ENCODE peak calls at places on chromosome 17, in ten cellular contexts. U is A549, Q is heart left ventricle, S is vagina, K is neural progenitor cell, P is AG04450, A is pancreas, M is colonic mucosa, F is fibroblast of mammary gland, R is kidney epithelial cell. J is an unnamed sample.

GRCh38 chr17:62950067-62950466 is 16.0 kb upstream of the TANC2 start:
- DNase-seq in K (no peak), R (no peak), U (no peak), A (peak; percentile 35), F (peak; percentile 85), Q (no peak), S (no peak), M (peak; percentile 92), P (no peak), J (peak; percentile 87)

GRCh38 chr17:31550389-31551056 is 159.0 kb downstream of the RAB11FIP4 start:
- DNase-seq in Q (no peak), U (no peak), P (no peak), A (peak; percentile 54), K (no peak), S (no peak), R (no peak), F (peak; percentile 31), M (peak; percentile 58), J (no peak)

GRCh38 chr17:57895382-57896060 is 45.7 kb upstream of the MRPS23 start:
- DNase-seq in Q (peak; percentile 42), F (no peak), S (no peak), M (no peak), A (peak; percentile 76), U (no peak), P (no peak), K (no peak), R (no peak), J (no peak)

GRCh38 chr17:47878203-47879027 is 17.6 kb upstream of the SP2 start:
- DNase-seq in U (no peak), A (no peak), R (no peak), M (no peak), P (no peak), F (no peak), K (no peak), S (no peak), Q (peak; percentile 21), J (no peak)

GRCh38 chr17:45036696-45037095 is 14.7 kb downstream of the DCAKD start:
- DNase-seq in Q (no peak), F (no peak), U (no peak), P (no peak), K (no peak), S (no peak), M (peak; percentile 65), A (no peak), R (no peak), J (peak; percentile 51)

GRCh38 chr17:6927290-6927844 is 68.5 kb upstream of the ALOX12 start:
- DNase-seq in Q (no peak), R (no peak), M (no peak), U (no peak), S (no peak), F (peak; percentile 85), P (peak; percentile 6), A (no peak), K (no peak), J (no peak)

GRCh38 chr17:75808905-75809621 is 24.5 kb downstream of the UNK start:
- DNase-seq in M (no peak), K (no peak), F (peak; percentile 93), A (peak; percentile 32), R (no peak), U (no peak), S (no peak), P (no peak), Q (no peak), J (no peak)

GRCh38 chr17:67544364-67544763 is 167.3 kb downstream of the PITPNC1 start:
- DNase-seq in U (no peak), S (no peak), M (no peak), A (no peak), F (no peak), Q (no peak), R (no peak), P (no peak), K (no peak), J (no peak)

GRCh38 chr17:64765191-64765889 is 103.2 kb upstream of the SMURF2 start:
- DNase-seq in F (no peak), U (no peak), M (no peak), K (no peak), S (no peak), A (no peak), P (no peak), R (no peak), Q (no peak), J (no peak)

GRCh38 chr17:17783825-17784598 is 52.8 kb downstream of the SREBF1 start:
- DNase-seq in Q (peak; percentile 82), F (peak; percentile 40), S (no peak), P (no peak), R (no peak), U (no peak), A (no peak), K (peak; percentile 92), M (peak; percentile 50), J (peak; percentile 59)

GRCh38 chr17:7001562-7001961 is 5.7 kb downstream of the ALOX12 start:
- DNase-seq in K (peak; percentile 52), R (no peak), S (no peak), P (no peak), F (peak; percentile 36), Q (no peak), M (no peak), A (no peak), U (no peak), J (no peak)

GRCh38 chr17:57518587-57519118 is 226.4 kb downstream of the CCDC182 start:
- DNase-seq in P (no peak), U (no peak), F (no peak), R (no peak), Q (no peak), A (no peak), M (no peak), S (no peak), K (peak; percentile 44), J (no peak)

GRCh38 chr17:67594115-67594878 is 123.4 kb upstream of the NOL11 start:
- DNase-seq in P (no peak), U (no peak), M (no peak), K (no peak), F (no peak), Q (no peak), A (no peak), S (no peak), R (no peak), J (peak; percentile 33)

GRCh38 chr17:7575959-7576358 is 3.5 kb upstream of the CD68 start:
- DNase-seq in M (no peak), Q (no peak), K (no peak), P (no peak), R (no peak), A (no peak), U (no peak), S (no peak), F (no peak), J (no peak)

GRCh38 chr17:65243838-65244237 is 106.7 kb downstream of the RGS9 start:
- DNase-seq in Q (no peak), K (peak; percentile 78), M (no peak), S (no peak), F (peak; percentile 62), R (no peak), A (no peak), P (no peak), U (no peak), J (no peak)

GRCh38 chr17:4708436-4708835 is 2.0 kb upstream of the ARRB2 start:
- DNase-seq in M (no peak), U (no peak), Q (no peak), A (no peak), K (peak; percentile 36), F (no peak), S (no peak), P (no peak), R (no peak), J (no peak)

GRCh38 chr17:38691154-38691553 is 13.9 kb upstream of the MLLT6 start:
- DNase-seq in K (no peak), U (no peak), P (no peak), M (no peak), S (no peak), Q (no peak), A (no peak), F (no peak), R (no peak), J (no peak)

GRCh38 chr17:38697061-38697820 is 7.8 kb upstream of the MLLT6 start:
- DNase-seq in U (no peak), R (no peak), K (no peak), F (no peak), A (no peak), P (no peak), Q (no peak), M (no peak), S (no peak), J (no peak)

GRCh38 chr17:38693700-38694329 is 11.3 kb upstream of the MLLT6 start:
- DNase-seq in K (no peak), A (peak; percentile 55), Q (peak; percentile 91), M (peak; percentile 76), U (no peak), P (no peak), F (peak; percentile 88), S (no peak), R (no peak), J (peak; percentile 76)
- H3K4me3 ChIP-seq in K (no peak overlapping the region), A (no peak overlapping the region), Q (no peak overlapping the region), M (no peak overlapping the region), U (no peak overlapping the region), P (no peak overlapping the region), F (no peak overlapping the region), S (no peak overlapping the region), R (no peak overlapping the region), J (no peak overlapping the region)

GRCh38 chr17:1147664-1148063 is 32.1 kb downstream of the ABR start:
- DNase-seq in A (no peak), Q (no peak), K (peak; percentile 78), M (peak; percentile 91), U (peak; percentile 87), S (no peak), P (no peak), R (no peak), F (peak; percentile 56), J (peak; percentile 95)
- TF ChIP-seq CTCF in A (no peak), Q (peak; percentile 21), K (peak; percentile 65), M (peak; percentile 34), U (peak; percentile 74), S (no peak), P (peak; percentile 53), R (peak; percentile 79), F (peak; percentile 52), J (peak; percentile 34)

DNA sequence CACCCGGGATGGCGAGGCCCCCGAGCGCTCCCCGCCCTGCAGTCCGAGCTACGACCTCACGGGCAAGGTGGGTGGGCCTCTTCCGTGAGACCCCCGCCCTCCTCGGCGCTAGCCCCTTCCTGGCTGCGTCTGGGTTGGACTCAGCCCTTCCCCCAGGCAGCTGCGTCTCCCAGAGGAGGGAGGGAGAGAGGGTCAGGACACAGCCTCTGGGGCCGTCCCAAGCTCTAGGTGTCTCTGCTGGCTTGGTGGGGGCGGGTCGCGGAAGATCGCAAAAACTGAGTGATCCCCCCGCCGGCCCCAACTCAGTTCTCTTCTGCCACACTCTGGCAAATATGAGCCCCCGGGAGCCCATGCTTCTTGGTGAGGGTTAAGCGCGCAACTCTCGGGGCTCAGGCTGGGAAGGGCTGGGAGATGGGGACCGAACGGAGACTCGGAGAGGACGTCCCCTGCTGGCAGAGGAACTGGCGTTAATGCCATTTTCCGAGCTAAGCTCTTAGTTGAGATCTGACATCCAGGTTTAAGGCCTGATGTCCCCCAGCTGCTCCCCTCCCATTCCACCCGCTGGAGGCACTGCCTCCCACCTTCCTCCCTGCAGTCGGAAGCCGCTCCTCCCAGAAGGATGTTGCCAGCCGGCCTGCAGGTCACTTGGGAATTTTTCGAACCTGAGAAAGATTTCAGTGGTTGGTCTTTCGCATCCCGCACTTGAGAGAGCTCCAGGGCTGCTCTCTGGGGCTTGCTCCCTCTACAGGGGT is 419 bp downstream of the RAB37 start:
- DNase-seq in R (no peak), S (no peak), P (no peak), K (peak; percentile 87), Q (no peak), U (peak; percentile 80), A (peak; percentile 18), F (peak; percentile 9), M (no peak), J (no peak)
- H3K4me3 ChIP-seq in R (no peak overlapping the region), S (peak overlapping the region; percentile 42), P (no peak overlapping the region), K (peak overlapping the region; percentile 50), Q (peak overlapping the region; percentile 20), U (peak overlapping the region; percentile 40), A (peak overlapping the region; percentile 29), F (no peak overlapping the region), M (peak overlapping the region; percentile 35), J (no peak overlapping the region)

GRCh38 chr17:39939588-39940419 is 12.3 kb downstream of the LRRC3C start:
- DNase-seq in Q (peak; percentile 35), R (no peak), K (peak; percentile 58), A (no peak), F (peak; percentile 96), M (no peak), U (peak; percentile 66), S (no peak), P (peak; percentile 72), J (no peak)
- TF ChIP-seq CTCF in Q (no peak), R (peak; percentile 50), K (peak; percentile 53), A (no peak), F (peak; percentile 66), M (no peak), U (peak; percentile 47), S (no peak), P (peak; percentile 79), J (no peak)